ENCODE peak calls at places on chromosomes 16 and 17, in seven cellular contexts. M, A, L, K, G, B and P are unnamed samples.

GRCh38 chr17:35148144-35148543 is 527 bp downstream of the UNC45B start:
- DNase-seq in M (no peak), A (no peak), L (no peak), K (no peak), G (no peak), B (no peak), P (no peak)

GRCh38 chr17:45218895-45219661 is 2.6 kb upstream of the FMNL1 start:
- DNase-seq in M (peak; percentile 68), A (peak; percentile 57), L (peak; percentile 82), K (peak; percentile 92), G (peak; percentile 83), B (peak; percentile 91), P (no peak)

GRCh38 chr16:57893559-57894389 is 77.2 kb downstream of the CNGB1 start:
- DNase-seq in M (peak; percentile 81), A (no peak), L (peak; percentile 60), K (no peak), G (no peak), B (no peak), P (no peak)

GRCh38 chr16:15810949-15811348 is 45.9 kb downstream of the MYH11 start:
- DNase-seq in M (no peak), A (no peak), L (no peak), K (no peak), G (no peak), B (no peak), P (no peak)

GRCh38 chr17:72056727-72057290 is 64.0 kb upstream of the SOX9 start:
- DNase-seq in M (no peak), A (no peak), L (no peak), K (no peak), G (no peak), B (no peak), P (no peak)

GRCh38 chr17:64188088-64188487 is 58.1 kb upstream of the ERN1 start:
- DNase-seq in M (no peak), A (no peak), L (no peak), K (no peak), G (no peak), B (no peak), P (no peak)

GRCh38 chr17:4540224-4541040 is 14.8 kb downstream of the MYBBP1A start:
- DNase-seq in M (no peak), A (no peak), L (no peak), K (peak; percentile 56), G (no peak), B (no peak), P (no peak)

GRCh38 chr16:60741810-60742209 is 1294.4 kb downstream of the CDH8 start:
- DNase-seq in M (no peak), A (no peak), L (no peak), K (no peak), G (no peak), B (no peak), P (no peak)

GRCh38 chr16:57042157-57043111 is 49.9 kb upstream of the CPNE2 start:
- DNase-seq in M (no peak), A (peak; percentile 79), L (no peak), K (no peak), G (peak; percentile 73), B (no peak), P (no peak)

GRCh38 chr16:17245727-17246576 is 224.8 kb downstream of the XYLT1 start:
- DNase-seq in M (no peak), A (no peak), L (no peak), K (no peak), G (no peak), B (no peak), P (no peak)

GRCh38 chr16:49352923-49353322 is 20.7 kb upstream of the C16orf78 start:
- DNase-seq in M (no peak), A (no peak), L (no peak), K (no peak), G (no peak), B (no peak), P (no peak)

GRCh38 chr17:19328441-19329061 is 34.0 kb downstream of the B9D1 start:
- DNase-seq in M (no peak), A (no peak), L (no peak), K (no peak), G (no peak), B (no peak), P (no peak)

GRCh38 chr17:32523017-32523680 is 36.4 kb downstream of the CDK5R1 start:
- DNase-seq in M (no peak), A (peak; percentile 98), L (no peak), K (no peak), G (no peak), B (no peak), P (no peak)

GRCh38 chr16:24036614-24037013 is 200.8 kb downstream of the PRKCB start:
- DNase-seq in M (peak; percentile 38), A (no peak), L (peak; percentile 4), K (peak; percentile 28), G (no peak), B (no peak), P (no peak)

GRCh38 chr16:59886021-59886420 is 1151.9 kb upstream of the GOT2 start:
- DNase-seq in M (peak; percentile 23), A (no peak), L (peak; percentile 74), K (no peak), G (no peak), B (peak; percentile 39), P (no peak)

GRCh38 chr17:30161601-30162000 is 45.0 kb downstream of the NSRP1 start:
- DNase-seq in M (no peak), A (no peak), L (no peak), K (no peak), G (no peak), B (no peak), P (no peak)

GRCh38 chr17:56934280-56934679 is 20.4 kb upstream of the TRIM25 start:
- DNase-seq in M (no peak), A (no peak), L (no peak), K (no peak), G (no peak), B (no peak), P (no peak)

GRCh38 chr17:2137342-2138098 is 82.6 kb downstream of the HIC1 start:
- DNase-seq in M (peak; percentile 88), A (peak; percentile 79), L (peak; percentile 32), K (no peak), G (no peak), B (no peak), P (no peak)

GRCh38 chr17:49576121-49576905 is 642 bp downstream of the NXPH3 start:
- DNase-seq in M (no peak), A (no peak), L (no peak), K (no peak), G (no peak), B (peak; percentile 71), P (no peak)

GRCh38 chr17:80751460-80752368 is 207.1 kb downstream of the RPTOR start:
- DNase-seq in M (peak; percentile 25), A (no peak), L (peak; percentile 24), K (no peak), G (no peak), B (peak; percentile 94), P (no peak)
- TF ChIP-seq CTCF in M (no peak), A (no peak), L (no peak), K (no peak), G (no peak), B (no peak), P (no peak)

GRCh38 chr16:72818286-72818845 is 229.6 kb downstream of the ZFHX3 start:
- DNase-seq in M (no peak), A (no peak), L (no peak), K (no peak), G (no peak), B (no peak), P (no peak)
- TF ChIP-seq CTCF in M (peak; percentile 41), A (peak; percentile 49), L (peak; percentile 31), K (no peak), G (no peak), B (no peak), P (peak; percentile 65)

GRCh38 chr17:47624727-47625068 is 25.0 kb upstream of the KPNB1 start:
- DNase-seq in M (no peak), A (no peak), L (no peak), K (no peak), G (no peak), B (no peak), P (no peak)

GRCh38 chr17:47622179-47622549 is 27.6 kb upstream of the KPNB1 start:
- DNase-seq in M (peak; percentile 1), A (no peak), L (no peak), K (no peak), G (no peak), B (no peak), P (no peak)

GRCh38 chr17:47620503-47621245 is 29.0 kb upstream of the KPNB1 start:
- DNase-seq in M (no peak), A (no peak), L (no peak), K (no peak), G (no peak), B (no peak), P (no peak)

GRCh38 chr17:47618416-47618815 is 31.3 kb upstream of the KPNB1 start:
- DNase-seq in M (no peak), A (no peak), L (no peak), K (no peak), G (no peak), B (no peak), P (no peak)

DNA sequence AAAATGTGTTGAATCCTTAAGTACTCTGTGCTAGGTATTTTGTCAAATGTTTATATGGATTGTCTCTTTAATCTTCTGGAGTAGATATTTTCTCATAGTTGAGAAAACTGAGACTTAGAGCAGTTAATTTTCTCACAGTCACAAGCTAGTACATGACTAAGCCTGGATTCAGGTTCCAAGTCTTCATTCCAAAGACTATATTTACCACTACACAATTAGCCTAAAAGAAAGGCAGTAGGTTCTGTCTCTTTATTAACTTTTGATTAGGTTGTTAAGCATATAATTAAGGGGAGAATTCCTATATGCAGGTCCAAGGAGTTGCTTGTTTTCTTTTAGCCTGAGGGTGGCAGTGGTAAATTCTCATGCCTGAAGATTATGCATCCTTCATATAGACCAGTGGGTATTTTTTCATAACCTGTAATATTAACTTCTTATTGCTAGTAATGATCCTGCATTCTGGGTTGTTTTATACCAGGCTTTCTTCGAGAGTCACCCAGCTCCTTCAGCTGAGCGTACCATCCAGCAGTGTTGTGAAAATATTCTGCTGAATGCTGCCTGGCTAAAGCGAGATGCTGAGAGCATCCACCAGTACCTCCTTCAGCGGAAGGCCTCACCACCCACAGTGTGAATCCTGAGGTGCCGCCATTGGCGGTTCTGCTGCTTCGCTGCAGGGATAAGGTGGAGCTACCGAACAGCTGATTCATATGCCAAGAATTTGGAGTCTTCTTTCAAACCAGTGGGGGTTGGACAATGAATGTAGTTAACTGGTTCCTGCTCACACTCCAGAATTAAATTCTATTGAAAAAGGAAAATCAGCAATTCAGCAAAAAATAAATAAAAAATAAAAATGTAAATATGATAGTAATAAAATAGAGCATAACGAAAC is 28.2 kb upstream of the KPNB1 start:
- DNase-seq in M (peak; percentile 92), A (no peak), L (peak; percentile 69), K (no peak), G (no peak), B (peak; percentile 78), P (no peak)
- TF ChIP-seq CTCF in M (peak; percentile 22), A (no peak), L (peak; percentile 2), K (no peak), G (no peak), B (peak; percentile 4), P (peak; percentile 65)

DNA sequence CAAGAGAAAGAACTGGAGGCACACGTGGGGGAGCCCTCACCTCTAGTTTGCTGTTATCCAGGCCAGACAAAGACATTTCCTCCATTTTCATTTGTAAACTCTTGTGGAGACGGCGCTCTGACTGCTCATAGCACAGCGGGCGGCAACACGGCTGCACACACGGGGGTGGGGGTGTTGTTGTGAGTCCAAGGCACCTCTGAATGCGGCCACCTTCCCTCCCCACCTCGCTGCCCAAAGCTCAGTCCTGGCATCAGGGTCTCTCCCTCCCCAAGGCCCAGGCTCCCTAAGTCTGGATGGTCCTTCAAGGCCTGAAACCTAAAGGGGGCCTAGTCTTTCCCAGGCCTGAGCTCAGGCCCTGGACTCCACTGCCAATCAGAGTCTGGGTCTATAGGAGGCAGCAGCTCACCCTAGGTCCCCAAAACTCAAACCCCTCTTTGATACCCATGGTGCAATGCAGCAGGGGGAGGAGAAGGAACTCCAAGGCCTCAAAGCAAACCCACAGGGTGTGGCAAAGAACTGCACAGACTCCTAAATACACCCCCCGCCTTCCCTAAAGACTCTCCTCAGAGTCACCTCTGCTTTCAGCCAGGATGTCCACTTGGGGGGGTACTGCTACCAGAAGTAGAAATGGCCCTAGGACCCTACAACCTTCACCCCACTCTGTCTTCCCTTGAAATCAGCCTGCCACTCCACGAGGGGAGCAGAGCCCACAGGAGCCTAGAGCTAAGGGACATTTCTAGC is 1.5 kb downstream of the ATXN7L3 start:
- DNase-seq in M (no peak), A (peak; percentile 55), L (no peak), K (no peak), G (no peak), B (peak; percentile 53), P (no peak)
- TF ChIP-seq CTCF in M (peak; percentile 26), A (no peak), L (peak; percentile 36), K (no peak), G (no peak), B (no peak), P (peak; percentile 44)